ENCODE peak calls at places on chromosomes 1 and 21, in seven cellular contexts. One of them, this sample, is unnamed.

GRCh38 chr1:244294825-244295224 is 156.9 kb downstream of the ADSS2 start:
- DNase-seq in Peyer's patch: no peak
- DNase-seq in GM04504: no peak
- DNase-seq in H54: no peak
- DNase-seq in adipocyte: no peak
- DNase-seq in CD8-positive, alpha-beta T cell: no peak
- DNase-seq in HEK293T: no peak
- DNase-seq in this sample: no peak

GRCh38 chr1:227733751-227734545 is 1.2 kb downstream of the JMJD4 start:
- DNase-seq in Peyer's patch: no peak
- DNase-seq in GM04504: no peak
- DNase-seq in H54: no peak
- DNase-seq in adipocyte: no peak
- DNase-seq in CD8-positive, alpha-beta T cell: no peak
- DNase-seq in HEK293T: no peak
- DNase-seq in this sample: no peak

GRCh38 chr1:172818841-172819527 is 160.1 kb downstream of the FASLG start:
- DNase-seq in Peyer's patch: no peak
- DNase-seq in GM04504: no peak
- DNase-seq in H54: no peak
- DNase-seq in adipocyte: no peak
- DNase-seq in CD8-positive, alpha-beta T cell: peak
- DNase-seq in HEK293T: no peak
- DNase-seq in this sample: no peak

GRCh38 chr1:26119892-26120608 is 8.4 kb downstream of the PDIK1L start:
- DNase-seq in Peyer's patch: no peak
- DNase-seq in GM04504: no peak
- DNase-seq in H54: no peak
- DNase-seq in adipocyte: no peak
- DNase-seq in CD8-positive, alpha-beta T cell: no peak
- DNase-seq in HEK293T: no peak
- DNase-seq in this sample: no peak

GRCh38 chr21:45386728-45387371 is 18.1 kb upstream of the COL18A1 start:
- DNase-seq in Peyer's patch: peak
- DNase-seq in GM04504: peak
- DNase-seq in H54: peak
- DNase-seq in adipocyte: peak
- DNase-seq in CD8-positive, alpha-beta T cell: no peak
- DNase-seq in HEK293T: no peak
- DNase-seq in this sample: no peak

GRCh38 chr1:70084314-70084915 is 121.0 kb downstream of the LRRC40 start:
- DNase-seq in Peyer's patch: no peak
- DNase-seq in GM04504: no peak
- DNase-seq in H54: no peak
- DNase-seq in adipocyte: peak
- DNase-seq in CD8-positive, alpha-beta T cell: no peak
- DNase-seq in HEK293T: no peak
- DNase-seq in this sample: no peak

GRCh38 chr1:231613419-231614349 is 12.9 kb upstream of the DISC1 start:
- DNase-seq in Peyer's patch: no peak
- DNase-seq in GM04504: no peak
- DNase-seq in H54: no peak
- DNase-seq in adipocyte: no peak
- DNase-seq in CD8-positive, alpha-beta T cell: no peak
- DNase-seq in HEK293T: no peak
- DNase-seq in this sample: no peak

GRCh38 chr1:41366428-41367101 is 5.3 kb downstream of the FOXO6 start:
- DNase-seq in Peyer's patch: no peak
- DNase-seq in GM04504: no peak
- DNase-seq in H54: no peak
- DNase-seq in adipocyte: peak
- DNase-seq in CD8-positive, alpha-beta T cell: peak
- DNase-seq in HEK293T: no peak
- DNase-seq in this sample: peak

GRCh38 chr1:145961425-145962156 is 2.8 kb downstream of the ANKRD34A start:
- DNase-seq in Peyer's patch: peak
- DNase-seq in GM04504: no peak
- DNase-seq in H54: no peak
- DNase-seq in adipocyte: peak
- DNase-seq in CD8-positive, alpha-beta T cell: peak
- DNase-seq in HEK293T: no peak
- DNase-seq in this sample: peak

GRCh38 chr1:47694011-47694890 is 256.4 kb downstream of the FOXD2 start:
- DNase-seq in Peyer's patch: no peak
- DNase-seq in GM04504: no peak
- DNase-seq in H54: no peak
- DNase-seq in adipocyte: no peak
- DNase-seq in CD8-positive, alpha-beta T cell: no peak
- DNase-seq in HEK293T: no peak
- DNase-seq in this sample: no peak